ENCODE peak calls at places on chromosomes 13 and 19, in four cellular contexts. Y is GM12891, C is H1, X is HepG2. L is an unnamed sample.

GRCh38 chr19:38319421-38320258 is at the start of gene KCNK6:
- DNase-seq in C (peak; percentile 87), X (no peak), Y (no peak), L (no peak)

GRCh38 chr13:114035583-114036501 is 62.0 kb upstream of the C13orf46 start:
- DNase-seq in C (no peak), Y (no peak), X (no peak), L (no peak)

GRCh38 chr19:11034449-11035213 is 54.6 kb upstream of the LDLR start:
- DNase-seq in Y (no peak), C (no peak), X (no peak), L (no peak)

GRCh38 chr13:108176685-108177274 is 38.6 kb downstream of the LIG4 start:
- DNase-seq in C (peak; percentile 81), Y (peak; percentile 9), X (peak; percentile 42), L (no peak)

GRCh38 chr19:19342086-19343015 is 21.7 kb downstream of the MAU2 start:
- DNase-seq in C (peak; percentile 95), Y (no peak), X (peak; percentile 44), L (peak; percentile 83)

GRCh38 chr19:41222240-41222639 is 3.2 kb downstream of the AXL start:
- DNase-seq in C (no peak), X (no peak), Y (no peak), L (no peak)

GRCh38 chr13:64347662-64348061 is 2882.5 kb downstream of the PCDH9 start:
- DNase-seq in Y (no peak), C (no peak), X (no peak), L (no peak)

GRCh38 chr13:114173261-114173660 is 5.8 kb upstream of the CFAP97D2 start:
- DNase-seq in Y (no peak), X (no peak), C (no peak), L (no peak)

GRCh38 chr19:51799311-51799997 is 4.5 kb downstream of the FPR3 start:
- DNase-seq in Y (no peak), X (peak; percentile 35), C (no peak), L (no peak)

GRCh38 chr19:15324791-15325519 is 7.4 kb downstream of the BRD4 start:
- DNase-seq in C (no peak), X (no peak), Y (no peak), L (no peak)

GRCh38 chr13:24299488-24300114 is 9.8 kb upstream of the C1QTNF9 start:
- DNase-seq in Y (no peak), X (no peak), C (no peak), L (no peak)

GRCh38 chr19:9945319-9945966 is 9.1 kb upstream of the OLFM2 start:
- DNase-seq in Y (no peak), C (no peak), X (peak; percentile 10), L (no peak)

GRCh38 chr13:101811881-101812280 is 359.4 kb downstream of the ITGBL1 start:
- DNase-seq in X (no peak), Y (no peak), C (no peak), L (no peak)

DNA sequence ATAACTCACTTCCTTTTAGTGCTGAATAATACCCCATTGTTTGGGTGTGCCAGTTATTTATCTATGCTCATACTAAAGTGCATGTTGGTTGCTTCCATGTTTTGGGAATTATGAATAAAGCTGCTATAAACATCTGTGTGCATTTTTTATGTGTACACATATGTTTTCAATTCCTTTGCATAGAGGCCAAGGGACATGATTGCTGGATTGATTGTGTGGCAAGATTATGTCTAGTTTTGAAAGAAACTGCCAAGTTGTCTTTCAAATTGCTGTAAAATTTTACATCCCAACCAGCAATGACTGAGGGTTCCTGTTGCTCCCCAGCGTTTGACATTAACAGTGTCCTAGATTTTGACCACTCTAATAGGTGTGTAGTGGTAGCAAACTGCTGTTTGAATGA is 359.0 kb downstream of the ITGBL1 start:
- DNase-seq in C (no peak), Y (no peak), X (no peak), L (no peak)
- TF ChIP-seq TAF1 in C (no peak), Y (no peak), X (no peak), L (no peak)

DNA sequence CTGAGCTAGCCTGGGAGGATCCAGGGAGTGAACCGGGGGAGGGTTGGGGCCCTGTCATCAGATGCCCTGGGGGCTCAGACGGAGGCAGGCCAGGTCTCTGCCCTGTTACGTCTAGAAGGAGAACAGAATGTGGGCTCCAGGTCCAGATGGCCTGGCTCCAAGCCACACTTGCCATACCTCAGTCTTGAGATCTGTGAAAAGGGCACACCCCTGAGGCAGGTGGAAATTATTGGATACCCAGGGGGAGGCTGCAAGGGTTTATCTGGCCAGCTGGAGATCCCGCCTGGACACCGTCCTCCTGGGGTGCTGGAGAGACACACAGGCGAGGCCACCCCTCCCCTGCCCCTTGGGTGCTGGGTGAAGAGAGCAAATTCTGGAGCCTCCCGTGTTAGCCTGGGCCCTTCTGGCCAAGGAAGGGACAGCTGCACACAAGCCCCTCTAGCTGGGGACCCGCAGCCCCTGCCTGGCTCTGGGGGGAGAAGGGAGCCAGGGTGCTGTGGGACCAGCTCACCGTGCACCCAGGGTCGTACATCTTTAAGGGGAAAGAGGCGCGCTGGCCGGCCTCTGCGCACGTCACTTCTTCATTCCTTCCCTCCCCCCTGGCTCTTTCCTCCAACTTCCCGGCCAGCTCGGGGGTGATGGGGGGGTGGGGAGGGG is 808 bp upstream of the NFIC start:
- DNase-seq in Y (no peak), C (no peak), X (no peak), L (no peak)
- TF ChIP-seq POLR2AphosphoS5 in Y (no peak), C (no peak), X (no peak), L (no peak)

GRCh38 chr19:58456111-58456510 is 4.7 kb downstream of the ZNF324B start:
- DNase-seq in C (no peak), X (no peak), Y (no peak), L (no peak)

GRCh38 chr19:58455306-58455705 is 3.9 kb downstream of the ZNF324B start:
- DNase-seq in X (no peak), C (no peak), Y (no peak), L (no peak)

GRCh38 chr19:58450836-58451357 is 525 bp upstream of the ZNF324B start:
- DNase-seq in Y (no peak), X (no peak), C (no peak), L (no peak)

GRCh38 chr19:58453743-58454142 is 2.3 kb downstream of the ZNF324B start:
- DNase-seq in X (no peak), Y (no peak), C (no peak), L (no peak)

GRCh38 chr19:58451358-58452101 is at the start of gene ZNF324B:
- DNase-seq in Y (peak; percentile 97), X (peak; percentile 94), C (peak; percentile 96), L (peak; percentile 98)
- TF ChIP-seq POLR2A in Y (peak; percentile 45), X (no peak), C (no peak), L (peak; percentile 66)

GRCh38 chr13:30149248-30149647 is 158.1 kb downstream of the KATNAL1 start:
- DNase-seq in C (no peak), X (no peak), Y (no peak), L (no peak)

GRCh38 chr13:30148171-30148754 is 159.1 kb downstream of the KATNAL1 start:
- DNase-seq in C (no peak), Y (no peak), X (no peak), L (no peak)

GRCh38 chr13:30151398-30151797 is 156.0 kb downstream of the KATNAL1 start:
- DNase-seq in C (no peak), X (no peak), Y (no peak), L (no peak)

GRCh38 chr13:30147380-30147779 is 160.0 kb downstream of the KATNAL1 start:
- DNase-seq in X (no peak), C (no peak), Y (no peak), L (no peak)

GRCh38 chr13:30148791-30149190 is 158.6 kb downstream of the KATNAL1 start:
- DNase-seq in Y (no peak), C (no peak), X (no peak), L (no peak)
- TF ChIP-seq TAF1 in Y (no peak), C (no peak), X (no peak), L (no peak)

L was measured in GM12892.